ENCODE peak calls at places on chromosome 9, in five cellular contexts. W, L, J, B and N are unnamed samples.

GRCh38 chr9:114225534-114226288 is 70.4 kb downstream of the COL27A1 start:
- DNase-seq in W (no peak), L (no peak), B (no peak), J (peak; percentile 81), N (no peak)

GRCh38 chr9:120711841-120712538 is 2.3 kb downstream of the MEGF9 start:
- DNase-seq in B (no peak), L (no peak), W (no peak), J (no peak), N (no peak)

GRCh38 chr9:100455470-100455869 is 17.5 kb upstream of the TMEFF1 start:
- DNase-seq in L (no peak), B (no peak), J (peak; percentile 46), W (no peak), N (no peak)

GRCh38 chr9:20570756-20571155 is 51.5 kb downstream of the MLLT3 start:
- DNase-seq in W (no peak), B (no peak), L (no peak), J (peak; percentile 77), N (no peak)

GRCh38 chr9:121316852-121317373 is 49.0 kb downstream of the GSN start:
- DNase-seq in W (no peak), L (no peak), J (no peak), B (no peak), N (no peak)

GRCh38 chr9:105735366-105735765 is 41.0 kb downstream of the TMEM38B start:
- DNase-seq in L (peak; percentile 2), B (no peak), J (no peak), W (no peak), N (no peak)

GRCh38 chr9:134390537-134390936 is 64.3 kb downstream of the RXRA start:
- DNase-seq in J (no peak), W (no peak), B (peak; percentile 85), L (no peak), N (no peak)

GRCh38 chr9:115292584-115293271 is 174.8 kb upstream of the TNC start:
- DNase-seq in J (peak; percentile 83), B (no peak), L (no peak), W (no peak), N (no peak)

GRCh38 chr9:95327239-95327865 is 9.8 kb upstream of the FANCC start:
- DNase-seq in W (no peak), B (no peak), L (peak; percentile 22), J (no peak), N (no peak)